ENCODE peak calls at places on chromosomes 1 and 21, in six cellular contexts. C is H1, L is K562, K is GM12891, Y is HepG2, M is GM12878. Z is an unnamed sample.

GRCh38 chr1:210447456-210448057 is 118.9 kb downstream of the HHAT start:
- DNase-seq in C (no peak), L (no peak), K (no peak), Y (no peak), M (no peak), Z (no peak)

GRCh38 chr1:21060523-21060922 is 116.2 kb downstream of the EIF4G3 start:
- DNase-seq in C (no peak), L (no peak), K (no peak), Y (no peak), M (no peak), Z (no peak)

GRCh38 chr1:151371340-151371739 is 1.2 kb downstream of the SELENBP1 start:
- DNase-seq in C (no peak), L (no peak), K (no peak), Y (no peak), M (no peak), Z (no peak)

GRCh38 chr1:224726783-224727182 is 110.7 kb downstream of the CNIH3 start:
- DNase-seq in C (no peak), L (peak; percentile 10), K (no peak), Y (no peak), M (no peak), Z (no peak)

GRCh38 chr21:38491536-38491935 is 6.7 kb downstream of the ERG start:
- DNase-seq in C (no peak), L (no peak), K (no peak), Y (no peak), M (no peak), Z (no peak)

GRCh38 chr1:230832466-230832865 is 35.9 kb downstream of the C1orf198 start:
- DNase-seq in C (no peak), L (no peak), K (no peak), Y (no peak), M (no peak), Z (no peak)

GRCh38 chr1:2584822-2585317 is 1.7 kb upstream of the PRXL2B start:
- DNase-seq in C (no peak), L (no peak), K (no peak), Y (no peak), M (no peak), Z (no peak)

GRCh38 chr1:47235280-47235679 is 3.3 kb upstream of the TAL1 start:
- DNase-seq in C (peak; percentile 49), L (no peak), K (no peak), Y (no peak), M (no peak), Z (no peak)

GRCh38 chr1:26694185-26694572 is 1.6 kb upstream of the ARID1A start:
- DNase-seq in C (no peak), L (peak; percentile 55), K (no peak), Y (no peak), M (no peak), Z (no peak)
- TF ChIP-seq POLR2AphosphoS5 in C (no peak), L (peak; percentile 5), K (no peak), Y (no peak), M (no peak), Z (no peak)

GRCh38 chr1:175602186-175602585 is 141.2 kb downstream of the TNR start:
- DNase-seq in C (no peak), L (no peak), K (no peak), Y (no peak), M (no peak), Z (no peak)
- TF ChIP-seq TAF1 in C (no peak), L (no peak), K (no peak), Y (no peak), M (no peak), Z (no peak)

DNA sequence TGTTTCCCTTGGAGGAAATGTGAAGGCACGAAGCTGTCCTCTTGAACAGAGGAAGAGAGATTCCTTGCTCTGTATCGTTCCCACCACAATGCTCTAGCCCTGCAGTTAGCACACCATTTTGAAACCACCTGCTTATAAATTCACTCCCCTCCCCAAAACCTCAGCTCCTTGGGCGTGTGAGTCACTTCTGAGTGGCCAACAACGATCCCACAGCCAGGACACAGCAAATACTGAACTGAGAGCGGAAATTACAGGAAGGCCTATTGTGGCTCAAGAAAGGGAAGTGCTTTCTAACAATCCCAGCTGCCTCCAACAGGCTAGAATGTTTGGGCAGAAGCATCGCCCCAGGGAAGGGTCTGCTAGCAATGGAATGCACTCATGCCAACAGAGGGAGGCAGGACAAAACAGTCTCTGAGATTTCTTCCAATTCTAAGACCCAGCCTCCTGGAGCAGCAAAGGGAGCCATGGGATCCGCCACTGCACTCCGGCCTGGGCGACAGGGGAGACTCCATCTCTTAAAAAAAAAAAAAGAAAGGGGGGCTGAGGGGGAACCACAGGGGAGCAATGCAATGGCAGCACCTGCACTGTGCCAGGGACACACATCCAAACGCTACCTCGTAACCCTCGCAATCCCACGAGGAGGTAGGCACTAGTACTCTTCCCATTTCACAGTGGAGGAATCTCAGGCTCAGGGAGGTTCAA is 1.9 kb downstream of the TMEM53 start:
- DNase-seq in C (no peak), L (peak; percentile 52), K (no peak), Y (no peak), M (peak; percentile 71), Z (no peak)
- TF ChIP-seq POLR2A in C (no peak), L (no peak), K (peak; percentile 72), Y (no peak), M (no peak), Z (peak; percentile 33)

DNA sequence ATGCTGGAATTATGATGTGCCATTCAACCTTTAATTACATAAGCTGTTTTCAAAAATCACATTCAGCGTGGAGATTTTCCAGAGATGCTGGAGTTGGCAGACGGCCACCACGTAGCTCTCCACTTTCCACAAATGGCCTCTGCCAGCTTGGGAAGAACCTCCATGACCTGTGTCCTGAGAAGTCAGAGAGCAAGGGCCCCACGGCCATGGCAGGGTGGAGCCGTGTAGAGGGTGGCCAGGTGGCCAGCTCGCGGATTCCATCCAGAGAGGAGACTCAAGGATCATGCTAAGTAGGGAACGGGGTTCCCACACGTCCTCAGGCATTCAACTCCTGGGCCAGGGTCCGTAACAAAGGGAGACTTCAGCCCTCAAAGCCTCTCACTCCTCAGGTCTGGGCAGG is 1.3 kb upstream of the GALE start:
- DNase-seq in C (no peak), L (no peak), K (no peak), Y (no peak), M (no peak), Z (no peak)
- TF ChIP-seq POLR2AphosphoS5 in C (no peak), L (no peak), K (no peak), Y (no peak), M (no peak), Z (no peak)

GRCh38 chr21:25240974-25241373 is 366.3 kb downstream of the MRPL39 start:
- DNase-seq in C (no peak), L (no peak), K (no peak), Y (no peak), M (no peak), Z (no peak)

GRCh38 chr21:25244735-25245134 is 362.5 kb downstream of the MRPL39 start:
- DNase-seq in C (no peak), L (no peak), K (no peak), Y (no peak), M (no peak), Z (no peak)

DNA sequence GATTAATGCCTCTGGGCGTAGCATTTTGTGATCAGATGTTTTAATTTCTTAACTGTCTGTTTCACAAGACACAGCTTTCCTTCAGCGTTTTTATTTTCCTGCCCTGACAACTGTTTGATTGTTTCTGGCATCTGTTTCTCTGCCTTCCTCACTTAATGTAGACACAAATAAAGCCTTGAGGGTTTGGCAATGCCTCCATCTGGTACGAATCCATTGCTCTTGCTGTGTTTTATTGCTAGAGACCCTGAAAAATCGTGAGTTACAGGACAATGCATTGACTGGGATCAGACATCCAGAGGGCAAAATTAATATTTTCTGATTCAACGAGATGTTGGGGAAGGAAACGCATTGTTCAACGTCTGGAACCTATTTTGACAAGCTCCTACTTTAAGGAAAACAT is 363.5 kb downstream of the MRPL39 start:
- DNase-seq in C (no peak), L (no peak), K (no peak), Y (no peak), M (no peak), Z (no peak)
- TF ChIP-seq TAF1 in C (no peak), L (no peak), K (no peak), Y (no peak), M (no peak), Z (no peak)

DNA sequence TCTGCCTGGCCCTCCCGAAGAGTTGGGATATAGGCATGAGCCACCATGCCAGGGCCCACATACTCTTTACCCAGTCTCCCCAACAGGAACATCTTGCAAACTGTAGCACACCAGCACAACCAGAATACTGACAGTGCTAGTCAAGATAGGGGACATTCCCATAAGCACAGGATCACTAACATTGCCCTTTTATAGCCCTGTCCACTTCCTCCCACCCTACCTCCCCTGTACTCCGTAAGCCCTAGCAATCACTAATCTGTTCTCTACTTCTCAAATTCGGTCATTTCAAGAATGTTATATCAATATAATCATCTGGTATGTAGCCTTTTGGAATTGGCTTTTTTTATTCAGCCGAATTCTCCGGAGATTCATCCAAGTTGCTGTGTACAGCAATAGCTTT is 5.9 kb downstream of the SDHB start:
- DNase-seq in C (no peak), L (no peak), K (no peak), Y (no peak), M (no peak), Z (no peak)
- TF ChIP-seq POLR2A in C (no peak), L (no peak), K (no peak), Y (no peak), M (no peak), Z (no peak)

GRCh38 chr1:199954701-199955100 is 72.8 kb upstream of the NR5A2 start:
- DNase-seq in C (peak; percentile 63), L (peak; percentile 33), K (peak; percentile 25), Y (peak; percentile 10), M (no peak), Z (no peak)

GRCh38 chr1:199945591-199945990 is 81.9 kb upstream of the NR5A2 start:
- DNase-seq in C (no peak), L (no peak), K (no peak), Y (no peak), M (no peak), Z (no peak)

GRCh38 chr1:199946305-199947155 is 81.0 kb upstream of the NR5A2 start:
- DNase-seq in C (no peak), L (no peak), K (no peak), Y (no peak), M (no peak), Z (no peak)

GRCh38 chr1:199948587-199949280 is 78.8 kb upstream of the NR5A2 start:
- DNase-seq in C (no peak), L (no peak), K (no peak), Y (no peak), M (no peak), Z (no peak)
- TF ChIP-seq POLR2AphosphoS5 in C (no peak), L (no peak), K (no peak), Y (no peak), M (no peak), Z (no peak)

Z was measured in GM12892.